ENCODE peak calls at places on chromosomes 1 and 21, in six cellular contexts. S, N, Q, Z, B and K are unnamed samples.

GRCh38 chr21:43926196-43926595 is 61.2 kb downstream of the AGPAT3 start:
- DNase-seq in Z (no peak), B (no peak), S (no peak), N (peak; percentile 50), Q (no peak), K (no peak)

GRCh38 chr1:31785947-31786290 is 21.8 kb upstream of the ADGRB2 start:
- DNase-seq in S (no peak), Q (no peak), N (no peak), B (no peak), Z (peak; percentile 15), K (no peak)

GRCh38 chr1:115175596-115175995 is 86.3 kb upstream of the TSPAN2 start:
- DNase-seq in B (no peak), S (no peak), Q (no peak), N (no peak), Z (no peak), K (no peak)

GRCh38 chr1:200041337-200042118 is 14.0 kb downstream of the NR5A2 start:
- DNase-seq in S (no peak), N (peak; percentile 35), B (peak; percentile 22), Q (no peak), Z (no peak), K (no peak)

GRCh38 chr1:192759104-192759503 is 49.7 kb upstream of the RGS2 start:
- DNase-seq in Q (no peak), S (no peak), Z (no peak), N (no peak), B (no peak), K (no peak)

GRCh38 chr1:234521802-234522185 is 42.8 kb upstream of the TARBP1 start:
- DNase-seq in S (no peak), N (no peak), Q (no peak), B (no peak), Z (no peak), K (no peak)

GRCh38 chr1:228486596-228487335 is 416 bp upstream of the RNF187 start:
- DNase-seq in Z (peak; percentile 81), N (peak; percentile 89), B (peak; percentile 81), Q (peak; percentile 92), S (peak; percentile 59), K (peak; percentile 94)

GRCh38 chr1:28926629-28927441 is 12.5 kb downstream of the EPB41 start:
- DNase-seq in Z (no peak), S (no peak), Q (no peak), B (peak; percentile 72), N (no peak), K (peak; percentile 17)

GRCh38 chr1:16143566-16144324 is 12.1 kb downstream of the EPHA2 start:
- DNase-seq in S (no peak), Q (peak; percentile 65), N (no peak), B (no peak), Z (no peak), K (no peak)

GRCh38 chr1:176521211-176521610 is 58.2 kb downstream of the PAPPA2 start:
- DNase-seq in B (no peak), N (no peak), S (no peak), Q (no peak), Z (no peak), K (no peak)

GRCh38 chr21:39537571-39537970 is 75.2 kb upstream of the B3GALT5 start:
- DNase-seq in N (no peak), S (no peak), Z (no peak), B (no peak), Q (no peak), K (no peak)

GRCh38 chr1:198465201-198466144 is 75.0 kb downstream of the ATP6V1G3 start:
- DNase-seq in Z (no peak), N (no peak), S (peak; percentile 41), B (peak; percentile 21), Q (peak; percentile 59), K (peak; percentile 77)

GRCh38 chr1:111140680-111140967 is 601 bp downstream of the CEPT1 start:
- DNase-seq in S (no peak), Q (peak; percentile 61), N (no peak), B (no peak), Z (no peak), K (peak; percentile 44)

GRCh38 chr1:48823161-48823560 is 46.5 kb upstream of the BEND5 start:
- DNase-seq in B (no peak), N (no peak), S (no peak), Q (no peak), Z (no peak), K (peak; percentile 12)

GRCh38 chr1:176919386-176920378 is 244.8 kb downstream of the ASTN1 start:
- DNase-seq in B (no peak), S (no peak), Z (no peak), Q (no peak), N (no peak), K (no peak)

GRCh38 chr1:235557495-235557894 is 53.2 kb upstream of the B3GALNT2 start:
- DNase-seq in Z (no peak), Q (no peak), S (no peak), N (no peak), B (no peak), K (no peak)

GRCh38 chr1:116147114-116147510 is 35.9 kb downstream of the MAB21L3 start:
- DNase-seq in Q (no peak), N (no peak), S (no peak), B (no peak), Z (no peak), K (no peak)

GRCh38 chr21:17498586-17498985 is 14.3 kb upstream of the CXADR start:
- DNase-seq in Q (no peak), N (no peak), B (no peak), Z (no peak), S (no peak), K (no peak)

GRCh38 chr1:196070940-196071339 is 537.3 kb downstream of the KCNT2 start:
- DNase-seq in N (no peak), S (no peak), Q (no peak), Z (no peak), B (no peak), K (peak; percentile 13)
- TF ChIP-seq CTCF in N (no peak), S (no peak), Q (no peak), Z (no peak), B (no peak), K (no peak)

GRCh38 chr1:204826970-204827369 is 43.7 kb upstream of the NFASC start:
- DNase-seq in B (peak; percentile 41), N (no peak), Z (no peak), S (no peak), Q (no peak), K (no peak)
- TF ChIP-seq CTCF in B (no peak), N (no peak), Z (no peak), S (peak; percentile 23), Q (peak; percentile 19), K (no peak)

DNA sequence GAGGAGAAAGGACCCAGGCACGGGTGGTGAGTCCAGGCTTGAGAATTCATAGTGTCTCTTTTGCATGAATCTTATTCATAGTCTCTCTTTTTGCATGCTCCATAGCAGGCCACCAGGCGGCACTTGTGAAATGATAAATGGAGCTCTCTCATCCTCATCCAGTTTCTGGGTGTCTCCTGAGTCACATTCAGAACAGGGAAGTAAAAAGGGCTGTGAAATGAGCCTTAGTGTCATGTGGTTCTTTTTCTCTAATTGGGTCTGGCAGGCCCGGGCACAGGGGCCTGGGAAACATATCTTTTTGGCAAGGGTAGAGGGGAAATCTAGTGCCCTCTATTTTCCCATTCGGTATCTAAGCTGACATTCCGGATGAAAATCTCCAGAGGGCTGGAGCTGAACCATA is 19.1 kb upstream of the NCF2 start:
- DNase-seq in S (peak; percentile 66), Q (peak; percentile 55), B (peak; percentile 48), Z (peak; percentile 61), N (peak; percentile 83), K (peak; percentile 75)
- TF ChIP-seq CTCF in S (peak; percentile 66), Q (peak; percentile 46), B (peak; percentile 72), Z (peak; percentile 57), N (no peak), K (peak; percentile 69)

GRCh38 chr1:223683586-223684487 is 18.3 kb upstream of the CAPN8 start:
- DNase-seq in B (peak; percentile 31), S (no peak), Q (no peak), Z (peak; percentile 73), N (no peak), K (peak; percentile 73)
- TF ChIP-seq CTCF in B (peak; percentile 53), S (peak; percentile 56), Q (peak; percentile 92), Z (peak; percentile 66), N (peak; percentile 30), K (peak; percentile 81)

GRCh38 chr1:11738783-11739182 is 2.8 kb downstream of the AGTRAP start:
- DNase-seq in Z (no peak), N (no peak), S (no peak), B (no peak), Q (no peak), K (no peak)
- TF ChIP-seq CTCF in Z (no peak), N (no peak), S (no peak), B (no peak), Q (no peak), K (no peak)

GRCh38 chr1:6151291-6151822 is 28.8 kb downstream of the CHD5 start:
- DNase-seq in S (no peak), Q (no peak), N (no peak), B (no peak), Z (no peak), K (no peak)
- TF ChIP-seq CTCF in S (no peak), Q (no peak), N (no peak), B (no peak), Z (no peak), K (no peak)

GRCh38 chr1:220453371-220453770 is 74.6 kb upstream of the MARK1 start:
- DNase-seq in Z (no peak), Q (no peak), N (no peak), S (no peak), B (no peak), K (no peak)

GRCh38 chr1:220450927-220451326 is 77.0 kb upstream of the MARK1 start:
- DNase-seq in Z (no peak), N (no peak), Q (no peak), B (no peak), S (no peak), K (no peak)

GRCh38 chr1:220451541-220451940 is 76.4 kb upstream of the MARK1 start:
- DNase-seq in B (no peak), Z (no peak), N (no peak), Q (no peak), S (no peak), K (no peak)

GRCh38 chr1:220455559-220455958 is 72.4 kb upstream of the MARK1 start:
- DNase-seq in Q (no peak), N (no peak), B (no peak), Z (no peak), S (no peak), K (no peak)

GRCh38 chr1:220454155-220454777 is 73.7 kb upstream of the MARK1 start:
- DNase-seq in Z (no peak), B (no peak), Q (no peak), N (no peak), S (no peak), K (peak; percentile 4)
- TF ChIP-seq CTCF in Z (no peak), B (no peak), Q (no peak), N (no peak), S (no peak), K (peak; percentile 39)

GRCh38 chr1:7247158-7247557 is 461.9 kb downstream of the CAMTA1 start:
- DNase-seq in Q (no peak), N (no peak), Z (no peak), B (no peak), S (no peak), K (peak; percentile 30)
- TF ChIP-seq CTCF in Q (no peak), N (no peak), Z (no peak), B (no peak), S (no peak), K (no peak)

GRCh38 chr1:19057182-19057779 is 100.8 kb upstream of the IFFO2 start:
- DNase-seq in S (no peak), B (no peak), N (no peak), Z (no peak), Q (no peak), K (no peak)
- TF ChIP-seq CTCF in S (no peak), B (no peak), N (no peak), Z (no peak), Q (no peak), K (no peak)

GRCh38 chr1:161749509-161750407 is at the start of gene DUSP12:
- DNase-seq in S (peak; percentile 86), B (peak; percentile 90), N (peak; percentile 96), Q (peak; percentile 92), Z (peak; percentile 93), K (peak; percentile 97)
- TF ChIP-seq CTCF in S (peak; percentile 42), B (peak; percentile 49), N (no peak), Q (no peak), Z (no peak), K (peak; percentile 30)